ENCODE peak calls at places on chromosome 5, in nine cellular contexts. F, D, B, P, W, V, L, H and Q are unnamed samples.

GRCh38 chr5:167284491-167284890 is 1007.0 kb upstream of the WWC1 start:
- DNase-seq in L (no peak), B (no peak), H (no peak), P (no peak), D (peak; percentile 70), F (no peak), W (no peak), V (no peak), Q (no peak)

GRCh38 chr5:170408189-170408588 is 19.0 kb upstream of the KCNMB1 start:
- DNase-seq in W (no peak), H (no peak), P (no peak), V (no peak), B (no peak), F (no peak), L (no peak), D (no peak), Q (no peak)

GRCh38 chr5:137622850-137623249 is 113.0 kb downstream of the KLHL3 start:
- DNase-seq in P (no peak), L (peak; percentile 9), F (peak; percentile 72), V (no peak), W (peak; percentile 64), B (peak; percentile 43), D (no peak), H (peak; percentile 18), Q (peak; percentile 77)

GRCh38 chr5:109645591-109646236 is 44.0 kb upstream of the MAN2A1 start:
- DNase-seq in P (no peak), W (no peak), D (no peak), F (no peak), L (no peak), H (no peak), V (no peak), B (no peak), Q (no peak)

GRCh38 chr5:126868961-126869451 is 92.1 kb downstream of the LMNB1 start:
- DNase-seq in P (peak; percentile 26), H (no peak), V (no peak), D (peak; percentile 45), W (no peak), L (no peak), F (no peak), B (no peak), Q (no peak)

GRCh38 chr5:472656-473343 is 29.8 kb downstream of the EXOC3 start:
- DNase-seq in H (peak; percentile 85), W (peak; percentile 52), F (peak; percentile 76), V (peak; percentile 85), D (peak; percentile 78), B (peak; percentile 73), L (peak; percentile 91), P (peak; percentile 75), Q (peak; percentile 96)

GRCh38 chr5:125409496-125410351 is 663.3 kb upstream of the ZNF608 start:
- DNase-seq in L (no peak), H (no peak), P (peak; percentile 78), V (no peak), B (no peak), W (no peak), D (peak; percentile 7), F (no peak), Q (no peak)

GRCh38 chr5:17217421-17218352 is at the start of gene BASP1:
- DNase-seq in B (peak; percentile 41), L (peak; percentile 88), H (peak; percentile 85), F (no peak), D (peak; percentile 75), P (peak; percentile 67), W (no peak), V (peak; percentile 79), Q (peak; percentile 95)

GRCh38 chr5:88140863-88141694 is 127.6 kb downstream of the TMEM161B start:
- DNase-seq in F (peak; percentile 97), V (peak; percentile 93), W (peak; percentile 93), P (peak; percentile 96), B (peak; percentile 96), H (peak; percentile 97), D (peak; percentile 93), L (peak; percentile 97), Q (peak; percentile 97)

GRCh38 chr5:157540707-157541451 is 34.7 kb downstream of the ADAM19 start:
- DNase-seq in D (peak; percentile 84), F (no peak), H (no peak), V (peak; percentile 72), P (peak; percentile 79), W (no peak), B (no peak), L (no peak), Q (peak; percentile 88)

GRCh38 chr5:157539623-157540022 is 36.0 kb downstream of the ADAM19 start:
- DNase-seq in H (no peak), V (no peak), F (no peak), B (no peak), P (no peak), L (no peak), W (no peak), D (peak; percentile 43), Q (no peak)

GRCh38 chr5:157542282-157542966 is 33.2 kb downstream of the ADAM19 start:
- DNase-seq in V (no peak), L (no peak), B (no peak), D (no peak), W (no peak), P (no peak), F (no peak), H (no peak), Q (no peak)

GRCh38 chr5:157540124-157540523 is 35.5 kb downstream of the ADAM19 start:
- DNase-seq in W (no peak), D (no peak), B (no peak), L (no peak), V (no peak), P (peak; percentile 12), H (no peak), F (no peak), Q (no peak)

GRCh38 chr5:157541452-157542118 is 34.0 kb downstream of the ADAM19 start:
- DNase-seq in B (no peak), L (no peak), H (no peak), V (no peak), P (no peak), F (no peak), W (no peak), D (no peak), Q (peak; percentile 31)
- H3K4me3 ChIP-seq in B (no peak overlapping the region), L (no peak overlapping the region), H (no peak overlapping the region), V (no peak overlapping the region), P (no peak overlapping the region), F (peak overlapping the region; percentile 9), W (no peak overlapping the region), D (no peak overlapping the region), Q (no peak overlapping the region)

DNA sequence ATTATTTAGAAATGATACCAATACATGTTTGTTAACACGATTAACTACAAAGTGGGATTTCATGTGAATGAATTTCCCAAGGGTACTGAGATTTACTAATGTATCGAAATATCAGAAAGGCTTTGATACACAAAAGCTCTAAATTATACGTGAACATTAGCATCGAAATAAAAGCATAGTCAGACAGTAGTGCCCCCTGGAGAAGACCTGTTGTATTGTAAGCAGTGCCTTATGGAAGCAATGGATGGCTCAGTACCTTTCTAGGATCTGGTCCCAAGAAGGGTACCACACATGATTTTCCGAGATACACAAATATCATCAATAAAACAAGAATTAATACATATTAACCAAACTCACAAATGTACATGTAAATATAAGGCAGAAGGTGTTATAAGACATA is 153.8 kb downstream of the CDH12 start:
- DNase-seq in W (no peak), F (no peak), V (no peak), L (no peak), H (no peak), P (peak; percentile 1), D (peak; percentile 4), B (no peak), Q (no peak)
- TF ChIP-seq CTCF in W (no peak), F (no peak), V (no peak), L (no peak), H (no peak), P (no peak), D (peak; percentile 40), B (no peak), Q (no peak)

GRCh38 chr5:14700478-14701436 is 36.2 kb downstream of the OTULIN start:
- DNase-seq in V (no peak), W (no peak), D (no peak), F (no peak), B (no peak), L (peak; percentile 81), H (no peak), P (no peak), Q (no peak)
- TF ChIP-seq POLR2A in V (no peak), W (no peak), D (no peak), F (no peak), B (no peak), L (no peak), H (no peak), P (no peak), Q (no peak)

GRCh38 chr5:102762095-102762534 is 7.0 kb downstream of the PAM start:
- DNase-seq in H (no peak), P (peak; percentile 34), L (no peak), W (no peak), V (no peak), B (no peak), F (no peak), D (peak; percentile 47), Q (no peak)

GRCh38 chr5:102759289-102759688 is 4.2 kb downstream of the PAM start:
- DNase-seq in V (no peak), L (no peak), F (no peak), H (no peak), P (no peak), B (no peak), D (no peak), W (no peak), Q (no peak)

GRCh38 chr5:102762828-102763227 is 7.7 kb downstream of the PAM start:
- DNase-seq in F (no peak), D (no peak), H (no peak), W (no peak), B (no peak), V (no peak), L (no peak), P (no peak), Q (no peak)

GRCh38 chr5:102759700-102760099 is 4.6 kb downstream of the PAM start:
- DNase-seq in L (no peak), B (no peak), P (no peak), H (no peak), V (no peak), F (no peak), W (no peak), D (no peak), Q (no peak)

GRCh38 chr5:102760815-102761214 is 5.7 kb downstream of the PAM start:
- DNase-seq in V (no peak), P (peak; percentile 18), D (peak; percentile 45), H (peak; percentile 15), W (no peak), L (no peak), F (no peak), B (no peak), Q (no peak)
- H3K4me3 ChIP-seq in V (no peak overlapping the region), P (no peak overlapping the region), D (no peak overlapping the region), H (no peak overlapping the region), W (no peak overlapping the region), L (no peak overlapping the region), F (no peak overlapping the region), B (no peak overlapping the region), Q (no peak overlapping the region)

GRCh38 chr5:165157209-165157608 is 1651.8 kb downstream of the MAT2B start:
- DNase-seq in L (no peak), B (no peak), W (no peak), D (no peak), F (no peak), V (no peak), P (no peak), H (no peak), Q (no peak)

DNA sequence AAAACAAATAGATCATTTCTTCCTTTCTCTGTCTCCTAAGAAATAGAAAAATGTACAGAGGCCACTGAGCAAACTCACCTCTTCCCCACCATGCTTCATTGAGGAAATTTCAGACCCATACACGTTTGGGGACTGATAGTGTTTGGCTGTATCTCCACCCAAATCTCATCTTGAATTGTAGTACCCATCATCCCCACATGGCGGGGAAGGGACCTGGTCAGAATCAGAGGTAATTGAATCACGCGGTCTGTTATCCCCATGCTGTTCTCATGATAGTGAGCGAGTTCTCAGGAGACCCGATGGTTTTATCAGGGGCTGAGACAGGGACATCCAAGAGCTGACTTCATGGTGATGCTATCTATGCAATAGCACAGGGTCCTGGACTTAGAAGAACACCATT is 1655.8 kb downstream of the MAT2B start:
- DNase-seq in V (no peak), B (no peak), L (no peak), H (no peak), W (no peak), F (no peak), D (no peak), P (no peak), Q (no peak)
- TF ChIP-seq CTCF in V (no peak), B (no peak), L (no peak), H (no peak), W (no peak), F (no peak), D (no peak), P (no peak), Q (no peak)